ENCODE peak calls at places on chromosome 17, in ten cellular contexts. Q, X, B, A, T, Z, O, U, V and H are unnamed samples. For H3K27me3, the result is how much of the 10 kb centered on the place peaks cover.

GRCh38 chr17:50611639-50612038 is 23.0 kb upstream of the ABCC3 start:
- DNase-seq in Q (no peak), X (peak), B (no peak), A (no peak), T (no peak), Z (no peak), O (no peak), U (no peak), V (no peak), H (no peak)

GRCh38 chr17:15090533-15090932 is 174.6 kb downstream of the PMP22 start:
- DNase-seq in Q (no peak), X (no peak), B (no peak), A (no peak), T (no peak), Z (no peak), O (no peak), U (no peak), V (no peak), H (no peak)

GRCh38 chr17:63631626-63632025 is 9.4 kb downstream of the MAP3K3 start:
- DNase-seq in Q (no peak), X (no peak), B (no peak), A (no peak), T (no peak), Z (no peak), O (no peak), U (peak), V (no peak), H (no peak)

GRCh38 chr17:9729034-9729650 is 62.2 kb downstream of the DHRS7C start:
- DNase-seq in Q (no peak), X (peak), B (no peak), A (no peak), T (no peak), Z (peak), O (peak), U (peak), V (no peak), H (peak)

GRCh38 chr17:7579001-7579838 is at the start of gene CD68:
- DNase-seq in Q (peak), X (peak), B (peak), A (peak), T (peak), Z (peak), O (peak), U (peak), V (no peak), H (peak)

GRCh38 chr17:65533056-65533745 is 28.2 kb downstream of the AXIN2 start:
- DNase-seq in Q (no peak), X (no peak), B (no peak), A (no peak), T (no peak), Z (no peak), O (no peak), U (no peak), V (no peak), H (no peak)

GRCh38 chr17:52035336-52035915 is 123.1 kb downstream of the CA10 start:
- DNase-seq in Q (no peak), X (no peak), B (no peak), A (no peak), T (no peak), Z (no peak), O (no peak), U (no peak), V (no peak), H (no peak)

GRCh38 chr17:57782642-57783337 is 37.7 kb upstream of the CCDC182 start:
- DNase-seq in Q (no peak), X (no peak), B (no peak), A (no peak), T (no peak), Z (no peak), O (no peak), U (no peak), V (no peak), H (no peak)

GRCh38 chr17:38868095-38868967 is 1.5 kb upstream of the LASP1 start:
- DNase-seq in Q (peak), X (peak), B (no peak), A (no peak), T (no peak), Z (peak), O (no peak), U (peak), V (no peak), H (no peak)

GRCh38 chr17:7656958-7657715 is 6.4 kb downstream of the ATP1B2 start:
- DNase-seq in Q (peak), X (no peak), B (no peak), A (no peak), T (no peak), Z (no peak), O (no peak), U (peak), V (no peak), H (no peak)

GRCh38 chr17:63945851-63946439 is 13.8 kb upstream of the CD79B start:
- DNase-seq in Q (no peak), X (no peak), B (no peak), A (no peak), T (no peak), Z (no peak), O (no peak), U (no peak), V (no peak), H (no peak)

GRCh38 chr17:3007651-3008121 is 55.7 kb downstream of the OR1D5 start:
- DNase-seq in Q (no peak), X (no peak), B (no peak), A (no peak), T (no peak), Z (no peak), O (no peak), U (no peak), V (no peak), H (no peak)

GRCh38 chr17:12566281-12567002 is 99.2 kb upstream of the MYOCD start:
- DNase-seq in Q (no peak), X (no peak), B (no peak), A (no peak), T (no peak), Z (no peak), O (no peak), U (peak), V (no peak), H (no peak)

GRCh38 chr17:40194821-40195220 is 17.6 kb downstream of the RAPGEFL1 start:
- DNase-seq in Q (no peak), X (no peak), B (no peak), A (no peak), T (no peak), Z (no peak), O (no peak), U (no peak), V (no peak), H (no peak)

GRCh38 chr17:65531508-65532431 is 29.7 kb downstream of the AXIN2 start:
- DNase-seq in Q (peak), X (peak), B (no peak), A (peak), T (peak), Z (no peak), O (no peak), U (peak), V (no peak), H (no peak)

GRCh38 chr17:57091186-57091618 is 6.2 kb downstream of the AKAP1 start:
- DNase-seq in Q (peak), X (no peak), B (no peak), A (no peak), T (peak), Z (no peak), O (no peak), U (no peak), V (no peak), H (no peak)

GRCh38 chr17:54814371-54814770 is 86.3 kb upstream of the TOM1L1 start:
- DNase-seq in Q (no peak), X (no peak), B (no peak), A (no peak), T (no peak), Z (no peak), O (no peak), U (no peak), V (no peak), H (no peak)

GRCh38 chr17:30530346-30531025 is 53.3 kb downstream of the GOSR1 start:
- DNase-seq in Q (no peak), X (peak), B (no peak), A (peak), T (no peak), Z (peak), O (no peak), U (no peak), V (no peak), H (no peak)

GRCh38 chr17:41345992-41346391 is 4.6 kb downstream of the KRT33A start:
- DNase-seq in Q (no peak), X (no peak), B (no peak), A (no peak), T (no peak), Z (no peak), O (no peak), U (no peak), V (no peak), H (no peak)

GRCh38 chr17:2412561-2413021 is 11.7 kb upstream of the MNT start:
- DNase-seq in Q (no peak), X (peak), B (no peak), A (no peak), T (no peak), Z (no peak), O (no peak), U (peak), V (no peak), H (no peak)

GRCh38 chr17:10727192-10727591 is 2.6 kb downstream of the TMEM220 start:
- DNase-seq in Q (no peak), X (peak), B (no peak), A (no peak), T (no peak), Z (peak), O (no peak), U (no peak), V (no peak), H (no peak)

GRCh38 chr17:29163563-29163962 is 16.6 kb downstream of the MYO18A start:
- DNase-seq in Q (no peak), X (peak), B (no peak), A (no peak), T (no peak), Z (no peak), O (no peak), U (no peak), V (no peak), H (no peak)

GRCh38 chr17:15106540-15106939 is 158.6 kb downstream of the PMP22 start:
- DNase-seq in Q (no peak), X (peak), B (no peak), A (no peak), T (no peak), Z (peak), O (no peak), U (no peak), V (no peak), H (peak)

GRCh38 chr17:57875109-57876022 is 25.5 kb upstream of the MRPS23 start:
- DNase-seq in Q (peak), X (peak), B (no peak), A (peak), T (no peak), Z (peak), O (peak), U (peak), V (no peak), H (peak)

DNA sequence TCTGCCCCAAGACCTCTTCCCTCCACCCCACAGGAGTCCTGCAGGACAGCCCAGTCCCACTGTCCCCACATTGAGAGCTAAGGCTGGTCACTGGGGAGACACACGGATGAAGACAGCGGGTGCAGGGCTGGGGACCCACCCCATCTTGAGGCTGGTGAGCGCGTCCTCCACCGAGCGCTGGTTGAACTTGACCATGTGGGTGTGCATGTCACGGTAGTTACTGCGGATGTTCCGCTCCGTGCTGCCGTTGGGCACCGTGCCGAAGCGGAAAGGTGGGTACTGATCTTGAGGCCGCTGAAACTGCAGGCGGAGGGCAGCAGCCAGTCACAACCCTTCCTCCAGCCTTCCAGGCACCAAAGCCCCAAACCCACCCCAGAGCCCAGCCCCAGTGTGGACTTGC is 13.1 kb downstream of the GRIN2C start:
- DNase-seq in Q (no peak), X (no peak), B (no peak), A (no peak), T (no peak), Z (no peak), O (no peak), U (no peak), V (no peak), H (no peak)
- H3K27me3 ChIP-seq in Q (under half), X (under half), B (under half), A (under half), T (under half), Z (under half), O (under half), U (half or more), V (under half), H (under half)

GRCh38 chr17:19274893-19275292 is 37.7 kb downstream of the EPN2 start:
- DNase-seq in Q (no peak), X (no peak), B (no peak), A (no peak), T (no peak), Z (no peak), O (no peak), U (no peak), V (no peak), H (no peak)
- H3K27me3 ChIP-seq in Q (under half), X (under half), B (under half), A (under half), T (under half), Z (under half), O (under half), U (under half), V (under half), H (under half)

GRCh38 chr17:78343099-78343432 is 16.8 kb downstream of the SOCS3 start:
- DNase-seq in Q (peak), X (peak), B (no peak), A (no peak), T (no peak), Z (peak), O (peak), U (peak), V (no peak), H (peak)

GRCh38 chr17:78344666-78345065 is 15.2 kb downstream of the SOCS3 start:
- DNase-seq in Q (no peak), X (no peak), B (no peak), A (no peak), T (no peak), Z (no peak), O (no peak), U (no peak), V (no peak), H (no peak)

GRCh38 chr17:78343433-78344201 is 16.3 kb downstream of the SOCS3 start:
- DNase-seq in Q (no peak), X (no peak), B (peak), A (no peak), T (no peak), Z (no peak), O (no peak), U (peak), V (peak), H (no peak)

GRCh38 chr17:78341559-78342437 is 18.1 kb downstream of the SOCS3 start:
- DNase-seq in Q (peak), X (peak), B (no peak), A (no peak), T (peak), Z (peak), O (no peak), U (peak), V (no peak), H (peak)

DNA sequence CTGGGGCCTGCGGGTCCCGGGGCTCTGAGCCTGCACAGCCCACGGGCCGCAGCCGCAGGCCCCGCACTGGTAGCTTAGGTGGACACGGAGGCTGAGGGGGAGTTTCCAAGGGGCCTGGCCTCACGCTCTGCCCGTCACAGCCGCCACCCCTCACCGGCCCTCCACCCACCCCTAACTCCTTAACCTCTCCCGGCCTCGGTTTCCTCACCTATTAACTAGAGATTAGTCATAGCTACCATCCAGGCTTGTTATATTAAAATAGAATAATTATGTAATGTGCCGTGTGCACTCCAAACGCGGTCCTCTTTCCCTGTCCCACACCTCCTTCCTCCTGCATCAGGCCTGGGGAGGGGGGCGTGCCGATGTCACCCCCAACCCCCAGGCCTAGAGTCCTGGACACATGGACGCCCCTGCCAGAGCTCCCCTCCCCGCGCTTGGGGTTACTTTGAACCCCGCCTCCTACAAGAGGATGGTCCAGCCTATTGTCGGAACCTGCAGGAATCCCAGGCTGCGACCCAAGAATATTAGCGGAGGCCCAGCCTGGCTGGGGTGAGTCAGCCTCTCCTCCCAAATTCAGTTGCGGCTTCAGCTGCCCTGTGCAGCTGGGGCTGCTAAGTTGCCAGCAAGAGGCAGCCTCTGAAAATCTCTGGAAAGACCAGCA is 17.3 kb downstream of the SOCS3 start:
- DNase-seq in Q (peak), X (peak), B (no peak), A (no peak), T (no peak), Z (peak), O (peak), U (peak), V (no peak), H (peak)
- H3K27me3 ChIP-seq in Q (under half), X (under half), B (under half), A (under half), T (under half), Z (under half), O (under half), U (under half), V (under half), H (under half)

GRCh38 chr17:5874486-5874885 is 195.7 kb upstream of the WSCD1 start:
- DNase-seq in Q (no peak), X (no peak), B (no peak), A (no peak), T (no peak), Z (no peak), O (no peak), U (no peak), V (no peak), H (no peak)
- H3K27me3 ChIP-seq in Q (under half), X (under half), B (under half), A (under half), T (under half), Z (under half), O (under half), U (under half), V (under half), H (under half)

GRCh38 chr17:44548714-44549230 is 8.5 kb upstream of the FZD2 start:
- DNase-seq in Q (no peak), X (no peak), B (no peak), A (no peak), T (no peak), Z (no peak), O (no peak), U (no peak), V (no peak), H (no peak)
- H3K27me3 ChIP-seq in Q (under half), X (under half), B (under half), A (under half), T (under half), Z (under half), O (under half), U (half or more), V (under half), H (under half)

GRCh38 chr17:80251966-80252365 is 8.7 kb upstream of the RNF213 start:
- DNase-seq in Q (no peak), X (no peak), B (no peak), A (no peak), T (no peak), Z (no peak), O (no peak), U (no peak), V (no peak), H (no peak)
- H3K27me3 ChIP-seq in Q (under half), X (under half), B (under half), A (under half), T (under half), Z (under half), O (under half), U (under half), V (under half), H (under half)

DNA sequence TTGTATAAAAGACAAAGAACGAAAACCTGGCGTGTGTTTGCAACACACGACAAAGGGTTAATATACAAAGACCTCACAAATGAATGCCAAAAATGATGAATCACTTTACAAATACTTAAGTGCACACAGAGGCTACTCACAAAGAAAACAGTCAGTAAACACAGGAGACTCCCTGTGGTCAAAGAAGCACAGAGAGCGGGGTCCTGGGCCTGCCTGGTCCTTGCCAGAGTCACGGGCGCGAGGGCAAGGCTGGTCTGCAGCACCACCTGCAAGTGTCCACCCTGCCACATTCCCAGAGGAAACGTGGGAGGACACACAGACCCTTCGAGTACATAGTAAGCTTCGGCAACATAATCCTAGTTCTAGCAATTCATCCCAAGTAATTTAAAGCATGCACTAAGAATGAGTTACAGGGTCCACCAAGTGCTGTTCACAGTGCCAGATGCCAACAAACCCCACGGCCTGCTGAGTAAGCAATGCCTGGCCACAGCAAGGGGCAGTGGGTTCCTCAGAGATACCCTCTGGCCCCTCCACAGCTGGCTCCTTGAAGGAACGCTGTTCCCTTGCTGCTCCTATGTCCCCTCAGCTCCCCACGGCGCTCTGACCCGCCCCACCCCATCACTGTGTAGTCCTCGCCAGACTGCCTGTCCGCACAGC is 24.6 kb upstream of the FAAP100 start:
- DNase-seq in Q (no peak), X (peak), B (no peak), A (no peak), T (no peak), Z (peak), O (no peak), U (no peak), V (no peak), H (peak)
- H3K27me3 ChIP-seq in Q (under half), X (under half), B (under half), A (under half), T (under half), Z (under half), O (under half), U (under half), V (under half), H (under half)